ENCODE peak calls at places on chromosomes 4 and X, in four cellular contexts. W is K562, O is A549, N is HepG2. G is an unnamed sample.

GRCh38 chr4:151227731-151228130 is 49.2 kb upstream of the PRSS48 start:
- DNase-seq in W (no peak), O (peak), N (no peak), G (no peak)

GRCh38 chrX:40278340-40279090 is 180.8 kb upstream of the BCOR start:
- DNase-seq in W (no peak), O (peak), N (no peak), G (no peak)

GRCh38 chr4:7043521-7044414 is 596 bp downstream of the TADA2B start:
- DNase-seq in W (peak), O (peak), N (no peak), G (peak)

GRCh38 chrX:113510586-113510985 is 670.0 kb upstream of the AMOT start:
- DNase-seq in W (no peak), O (no peak), N (no peak), G (no peak)

GRCh38 chrX:152926279-152926678 is 28.4 kb downstream of the ZNF185 start:
- DNase-seq in W (peak), O (peak), N (peak), G (peak)

GRCh38 chr4:6526696-6527095 is 48.3 kb upstream of the MAN2B2 start:
- DNase-seq in W (no peak), O (no peak), N (no peak), G (peak)

GRCh38 chrX:23901065-23901464 is 6.7 kb downstream of the APOO start:
- DNase-seq in W (no peak), O (peak), N (peak), G (no peak)

GRCh38 chr4:48162162-48162561 is 28.1 kb upstream of the TXK start:
- DNase-seq in W (no peak), O (peak), N (no peak), G (no peak)

GRCh38 chrX:147174596-147174995 is 360.1 kb upstream of the CXorf51A start:
- DNase-seq in W (no peak), O (no peak), N (no peak), G (no peak)

GRCh38 chrX:74925210-74926088 is at the start of gene NEXMIF:
- DNase-seq in W (no peak), O (peak), N (peak), G (peak)

GRCh38 chr4:102799816-102800215 is 27.5 kb downstream of the UBE2D3 start:
- DNase-seq in W (no peak), O (no peak), N (no peak), G (no peak)

GRCh38 chr4:16617416-16617815 is 281.0 kb downstream of the LDB2 start:
- DNase-seq in W (no peak), O (no peak), N (no peak), G (no peak)

GRCh38 chrX:20382518-20383291 is 116.0 kb upstream of the RPS6KA3 start:
- DNase-seq in W (no peak), O (peak), N (peak), G (no peak)

GRCh38 chr4:108620933-108621905 is 843 bp downstream of the RPL34 start:
- DNase-seq in W (no peak), O (no peak), N (no peak), G (no peak)

GRCh38 chr4:11338990-11339782 is 89.5 kb downstream of the HS3ST1 start:
- DNase-seq in W (no peak), O (no peak), N (no peak), G (no peak)

GRCh38 chrX:2469196-2469685 is 31.5 kb downstream of the DHRSX start:
- DNase-seq in W (no peak), O (peak), N (no peak), G (no peak)

GRCh38 chrX:15816886-15817285 is 26.6 kb downstream of the ZRSR2 start:
- DNase-seq in W (no peak), O (no peak), N (no peak), G (no peak)
- TF ChIP-seq HMGXB4 in W (no peak), O (no peak), N (no peak), G (no peak)

DNA sequence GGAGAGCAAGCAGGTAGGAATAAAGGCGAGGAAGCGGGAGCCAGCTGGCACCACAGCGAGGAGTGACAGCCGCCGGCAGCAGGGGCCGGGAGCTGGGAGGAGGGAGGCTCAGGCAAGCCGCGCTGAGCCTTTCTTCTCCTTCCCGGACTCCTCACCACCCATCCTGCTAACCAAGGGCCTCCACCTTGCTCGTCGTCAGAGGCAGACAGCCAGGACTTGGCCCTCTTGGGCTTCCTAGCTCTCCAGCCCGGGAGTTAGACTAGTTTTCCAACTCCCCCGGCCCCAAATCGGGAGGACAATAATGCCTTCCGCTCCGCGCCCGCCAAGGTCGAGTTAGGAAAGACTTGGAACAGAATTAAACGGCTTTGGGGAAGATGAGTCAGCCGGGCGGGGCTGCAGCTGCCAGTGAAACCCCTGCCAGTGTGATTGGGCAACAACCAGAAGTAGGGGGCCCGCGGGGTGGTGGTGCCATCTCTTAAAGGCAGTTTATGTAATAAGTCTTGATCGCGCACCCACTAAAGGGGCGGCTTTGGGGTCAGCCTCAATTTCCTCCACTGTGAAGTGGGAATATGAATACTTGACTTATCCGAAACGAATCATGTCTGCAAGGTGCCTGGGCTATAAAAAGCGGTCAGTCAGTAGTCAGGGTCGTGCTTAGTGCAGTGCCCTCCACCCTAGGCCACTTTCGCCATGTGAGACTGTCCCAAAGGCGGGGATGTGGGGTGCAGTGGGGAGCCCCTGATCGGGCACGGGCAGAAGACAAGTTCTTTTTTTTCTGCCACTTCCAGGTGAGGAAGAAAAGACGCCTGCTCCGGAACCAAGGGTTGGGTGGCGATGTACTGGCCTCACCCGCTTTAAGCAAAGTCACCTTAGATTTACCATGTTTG is 6.7 kb upstream of the HSD17B10 start:
- DNase-seq in W (no peak), O (peak), N (peak), G (no peak)
- TF ChIP-seq HMGXB4 in W (no peak), O (no peak), N (no peak), G (no peak)

DNA sequence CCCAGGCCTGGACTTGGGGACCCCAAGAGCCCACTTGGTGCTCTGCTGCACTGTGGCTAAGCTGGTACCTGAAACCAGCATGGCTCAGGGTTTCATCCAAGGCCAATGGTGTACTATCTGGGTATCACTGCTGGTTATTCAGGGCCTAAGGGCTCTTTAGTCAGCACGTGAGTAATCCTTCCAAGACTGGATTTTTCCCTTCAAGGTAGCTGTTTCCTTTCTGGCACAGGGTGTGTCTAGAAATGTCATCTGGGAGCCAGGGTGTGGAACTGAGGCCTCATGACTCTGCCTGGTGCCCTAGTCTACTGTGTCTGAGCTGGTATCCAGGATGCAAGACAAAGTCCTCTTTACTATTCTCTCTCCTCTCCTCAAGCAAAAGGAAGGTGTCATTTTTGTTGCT is 99.0 kb upstream of the QRFPR start:
- DNase-seq in W (no peak), O (no peak), N (no peak), G (no peak)
- TF ChIP-seq HMGXB4 in W (no peak), O (no peak), N (no peak), G (no peak)

GRCh38 chrX:13165747-13166146 is 121.3 kb upstream of the FAM9C start:
- DNase-seq in W (no peak), O (no peak), N (no peak), G (no peak)
- TF ChIP-seq HMGXB4 in W (no peak), O (no peak), N (no peak), G (no peak)

DNA sequence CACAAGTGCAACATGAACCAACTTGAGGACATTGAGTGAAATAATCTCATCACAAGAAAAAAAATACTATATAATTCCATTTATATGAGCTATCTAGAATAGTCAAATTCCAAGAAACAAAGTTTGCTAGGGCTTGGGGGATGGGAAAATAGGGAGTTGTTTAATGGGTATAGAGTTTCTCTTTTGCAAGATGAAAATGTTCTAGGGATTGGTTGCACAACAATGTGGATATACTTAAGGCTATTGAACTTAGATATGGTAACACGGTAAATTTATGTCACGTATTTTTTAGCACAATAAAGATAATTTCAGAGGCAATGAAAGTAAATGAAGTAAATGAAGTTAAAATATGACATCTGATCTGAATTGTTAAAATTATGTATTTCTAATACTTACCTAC is 7.9 kb downstream of the MFSD8 start:
- DNase-seq in W (no peak), O (no peak), N (no peak), G (no peak)
- TF ChIP-seq HMGXB4 in W (no peak), O (no peak), N (no peak), G (no peak)

GRCh38 chrX:24990585-24990984 is 25.2 kb downstream of the ARX start:
- DNase-seq in W (no peak), O (no peak), N (no peak), G (no peak)
- TF ChIP-seq HMGXB4 in W (no peak), O (no peak), N (no peak), G (no peak)

GRCh38 chr4:1244978-1245471 is 3.9 kb downstream of the CTBP1 start:
- DNase-seq in W (no peak), O (no peak), N (no peak), G (peak)

GRCh38 chr4:1244081-1244977 is 4.6 kb downstream of the CTBP1 start:
- DNase-seq in W (no peak), O (no peak), N (no peak), G (no peak)

GRCh38 chr4:1241936-1242505 is 6.9 kb downstream of the CTBP1 start:
- DNase-seq in W (no peak), O (no peak), N (no peak), G (peak)

GRCh38 chr4:1242506-1243450 is 6.2 kb downstream of the CTBP1 start:
- DNase-seq in W (no peak), O (no peak), N (no peak), G (no peak)

DNA sequence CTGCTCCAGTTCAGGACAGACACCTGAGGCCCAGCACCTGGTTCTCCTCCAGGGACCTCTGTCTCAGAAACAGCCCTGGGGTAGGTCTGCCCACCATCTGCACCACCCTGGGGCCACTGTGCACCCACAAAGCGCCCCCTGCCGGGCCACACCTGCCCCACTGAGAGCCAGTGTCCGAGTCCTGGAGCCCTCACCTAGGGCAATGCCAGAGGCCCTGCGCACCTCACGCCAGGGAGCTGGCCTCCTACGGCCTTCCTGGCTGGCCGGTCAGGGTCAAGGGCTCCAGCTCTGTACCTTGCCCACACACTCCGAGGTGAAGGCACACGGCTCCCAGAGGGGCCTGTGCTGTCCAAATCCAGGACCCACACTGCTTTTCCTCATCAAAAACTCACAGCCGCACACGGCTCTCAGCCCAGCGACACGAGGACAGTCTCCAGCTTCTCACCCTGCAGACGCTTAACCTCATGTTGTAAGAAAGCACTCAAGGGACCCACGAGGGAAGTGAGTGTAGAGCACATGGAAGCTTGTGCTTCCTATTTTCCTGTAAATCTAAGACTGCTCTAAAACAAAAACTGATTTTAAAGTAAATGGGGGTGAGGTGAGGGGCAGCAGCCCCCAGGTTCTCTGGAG is 5.4 kb downstream of the CTBP1 start:
- DNase-seq in W (no peak), O (no peak), N (no peak), G (peak)
- TF ChIP-seq HMGXB4 in W (no peak), O (no peak), N (no peak), G (no peak)

GRCh38 chr4:143188325-143189088 is 3.8 kb downstream of the USP38 start:
- DNase-seq in W (no peak), O (no peak), N (no peak), G (no peak)
- TF ChIP-seq HMGXB4 in W (no peak), O (no peak), N (no peak), G (no peak)

DNA sequence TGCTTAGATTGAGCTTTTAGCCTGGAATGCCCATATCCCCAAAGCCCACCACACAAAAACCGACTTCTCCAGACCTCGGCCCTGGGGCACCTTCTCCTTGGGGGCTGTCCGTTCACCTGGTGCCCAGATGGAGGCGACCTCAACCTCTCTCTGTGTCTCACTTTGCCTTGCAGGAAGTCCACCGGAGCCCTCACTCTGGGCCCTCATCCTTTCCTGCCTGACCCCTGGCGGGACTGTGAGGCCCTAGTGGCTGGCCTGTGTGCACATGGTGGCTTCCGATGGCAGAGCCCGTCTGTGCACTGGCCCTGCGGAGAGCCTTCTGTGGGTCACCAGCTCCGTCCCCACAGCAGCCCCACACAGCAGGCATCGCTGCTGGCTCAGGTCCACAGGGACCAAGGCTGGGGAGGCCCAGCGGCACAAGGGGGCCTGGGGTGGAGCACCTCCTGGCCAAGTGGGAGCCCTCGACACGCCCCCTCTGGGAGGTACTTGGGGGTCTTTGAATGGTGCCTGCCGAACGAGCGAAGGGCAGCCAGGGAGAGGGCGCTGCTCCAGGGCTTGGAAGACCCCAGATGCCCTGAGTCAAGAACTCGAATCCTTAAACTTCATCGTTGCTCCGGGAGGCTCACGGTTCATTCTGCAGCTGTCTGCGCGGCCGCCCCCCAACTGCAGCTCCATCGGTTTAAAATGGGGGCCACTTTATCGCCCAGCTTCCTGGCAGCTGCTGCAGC is 97.2 kb upstream of the ADRA2C start:
- DNase-seq in W (no peak), O (no peak), N (no peak), G (no peak)
- TF ChIP-seq HMGXB4 in W (no peak), O (no peak), N (no peak), G (no peak)